ENCODE peak calls at places on chromosomes 16 and 17, in four cellular contexts. O is K562, J is HepG2, Y is H1. D is an unnamed sample.

GRCh38 chr17:46035112-46035818 is 36.2 kb downstream of the STH start:
- DNase-seq in O (no peak), J (no peak), Y (no peak), D (no peak)

GRCh38 chr17:57810740-57811632 is 38.9 kb downstream of the MRPS23 start:
- DNase-seq in O (no peak), J (peak), Y (no peak), D (no peak)

GRCh38 chr16:57484515-57485005 is 1.7 kb downstream of the DOK4 start:
- DNase-seq in O (no peak), J (no peak), Y (no peak), D (no peak)

GRCh38 chr17:39139137-39139516 is 12.3 kb downstream of the PLXDC1 start:
- DNase-seq in O (no peak), J (no peak), Y (no peak), D (no peak)

GRCh38 chr17:57242148-57242547 is 14.2 kb upstream of the MSI2 start:
- DNase-seq in O (no peak), J (no peak), Y (no peak), D (no peak)

GRCh38 chr17:3845361-3845753 is 689 bp downstream of the NCBP3 start:
- DNase-seq in O (peak), J (no peak), Y (no peak), D (no peak)

GRCh38 chr17:30372755-30373154 is 6.0 kb upstream of the CPD start:
- DNase-seq in O (peak), J (no peak), Y (no peak), D (no peak)

GRCh38 chr16:85175724-85176233 is 63.5 kb upstream of the CIBAR2 start:
- DNase-seq in O (no peak), J (no peak), Y (no peak), D (no peak)

GRCh38 chr17:58666858-58667267 is 25.0 kb downstream of the TEX14 start:
- DNase-seq in O (peak), J (no peak), Y (no peak), D (no peak)

GRCh38 chr17:37312137-37312923 is 63.5 kb upstream of the C17orf78 start:
- DNase-seq in O (no peak), J (no peak), Y (no peak), D (no peak)

GRCh38 chr17:8466466-8466865 is 30.8 kb downstream of the NDEL1 start:
- DNase-seq in O (no peak), J (no peak), Y (no peak), D (no peak)

GRCh38 chr16:130533-131173 is 7.8 kb downstream of the NPRL3 start:
- DNase-seq in O (no peak), J (no peak), Y (no peak), D (no peak)

GRCh38 chr16:90032664-90033346 is 13.5 kb upstream of the DBNDD1 start:
- DNase-seq in O (no peak), J (no peak), Y (no peak), D (no peak)

GRCh38 chr16:2836646-2837508 is 6.8 kb downstream of the ZG16B start:
- DNase-seq in O (no peak), J (no peak), Y (no peak), D (no peak)

GRCh38 chr16:12295395-12295794 is 318.9 kb downstream of the SNX29 start:
- DNase-seq in O (no peak), J (no peak), Y (no peak), D (no peak)

GRCh38 chr16:242281-242680 is 7.7 kb downstream of the FAM234A start:
- DNase-seq in O (no peak), J (no peak), Y (no peak), D (no peak)

GRCh38 chr17:80676564-80676963 is 131.9 kb downstream of the RPTOR start:
- DNase-seq in O (no peak), J (no peak), Y (no peak), D (no peak)

DNA sequence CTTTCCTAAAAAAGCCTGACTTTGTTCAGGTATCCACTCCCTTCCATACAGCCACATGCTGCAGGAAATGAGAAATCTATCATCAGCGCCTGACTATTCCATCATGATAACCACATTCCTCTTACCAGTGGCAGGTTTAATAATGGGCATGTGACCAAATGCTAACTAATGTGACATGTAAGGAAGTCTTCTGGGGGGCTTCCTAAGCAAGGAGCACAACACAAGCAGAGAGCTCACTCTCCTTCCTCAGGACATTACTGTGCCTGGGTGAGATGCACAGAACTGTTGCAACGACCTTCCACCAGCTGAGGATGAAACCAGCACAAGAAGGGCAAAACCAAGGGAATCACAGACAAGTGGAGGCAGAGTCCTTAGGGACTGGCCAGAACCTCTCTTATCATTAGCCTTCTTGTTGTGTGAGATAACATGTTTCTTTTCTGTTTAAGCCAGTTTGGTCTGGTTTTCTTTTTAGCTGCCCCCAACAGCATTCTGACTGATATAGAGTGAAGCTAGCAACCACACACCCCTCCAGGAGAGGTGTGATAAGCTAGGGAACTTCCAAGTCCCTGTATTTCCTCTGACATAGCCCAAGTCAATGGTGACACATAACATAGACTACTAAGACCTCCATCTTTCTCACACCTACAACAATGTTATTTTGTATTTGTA is 16.9 kb downstream of the MYO1D start:
- DNase-seq in O (peak), J (no peak), Y (no peak), D (no peak)
- TF ChIP-seq BRCA1 in O (no peak), J (no peak), Y (no peak), D (no peak)

DNA sequence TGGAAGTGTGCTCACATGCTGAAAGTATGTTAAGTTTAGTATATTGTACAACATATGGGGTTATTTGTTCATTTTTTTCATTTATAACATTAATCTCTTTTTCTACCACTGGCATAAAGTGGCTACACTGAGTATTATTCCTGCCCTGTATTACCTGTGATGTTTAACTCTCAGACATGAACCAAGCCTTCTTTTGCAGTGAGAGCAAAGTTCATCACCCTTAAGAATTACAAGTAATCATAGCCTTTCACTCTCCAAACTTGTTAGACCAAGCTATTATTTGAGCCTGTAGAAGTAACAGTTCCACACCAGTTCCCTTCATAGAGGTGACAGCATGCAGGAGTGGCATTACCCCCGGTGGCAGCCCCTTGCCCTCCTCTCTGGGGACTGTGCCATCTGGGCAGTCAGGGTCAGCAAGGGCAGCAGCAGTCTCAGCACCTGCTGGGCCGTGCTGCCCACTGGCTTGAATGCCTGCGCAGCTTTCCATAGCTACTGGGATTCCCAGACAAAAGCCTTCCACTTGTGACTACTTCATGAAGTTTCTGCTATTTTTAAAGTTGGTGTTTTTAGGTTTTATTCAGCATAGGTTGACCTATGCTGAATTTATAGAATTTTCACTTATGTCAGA is 71.3 kb downstream of the TMC6 start:
- DNase-seq in O (no peak), J (no peak), Y (no peak), D (no peak)
- TF ChIP-seq BRCA1 in O (no peak), J (no peak), Y (no peak), D (no peak)

DNA sequence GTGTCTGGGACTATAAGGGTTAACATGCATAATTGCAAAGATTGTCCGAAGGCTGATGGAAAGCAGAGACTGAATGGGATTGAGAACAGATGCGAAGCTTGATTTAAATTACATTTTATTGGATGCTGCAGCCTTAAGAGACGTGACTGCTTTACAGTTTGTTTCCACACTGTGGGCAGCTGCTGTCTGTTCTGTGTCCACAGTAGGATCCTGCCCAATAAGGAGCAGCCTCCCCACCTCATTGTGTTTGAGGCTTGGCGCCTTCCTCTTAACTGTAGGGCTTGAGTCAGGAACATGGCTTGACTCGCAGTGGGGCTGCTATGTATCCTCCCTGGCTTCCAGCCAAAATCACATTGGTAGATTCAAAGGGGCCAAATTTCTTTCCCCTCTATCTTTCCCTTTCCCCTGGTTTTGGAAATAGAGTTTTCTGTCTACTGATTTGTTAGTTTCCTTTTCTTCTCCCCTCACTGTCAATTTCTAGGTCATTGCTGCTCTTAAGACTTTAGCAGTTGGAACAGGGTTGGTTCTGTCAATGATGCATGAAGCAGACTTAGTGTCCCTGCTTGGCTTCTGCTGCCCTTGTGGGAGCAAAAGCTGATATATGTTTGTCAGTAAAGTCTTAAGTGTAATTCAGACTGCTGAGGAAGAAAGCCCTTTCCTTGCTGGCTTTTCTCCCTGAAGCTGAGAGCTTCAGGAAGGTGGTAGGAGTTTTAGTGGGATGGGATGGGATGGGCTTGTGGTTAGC is 5.1 kb upstream of the RARA start:
- DNase-seq in O (no peak), J (no peak), Y (no peak), D (no peak)
- TF ChIP-seq BRCA1 in O (no peak), J (no peak), Y (no peak), D (no peak)

DNA sequence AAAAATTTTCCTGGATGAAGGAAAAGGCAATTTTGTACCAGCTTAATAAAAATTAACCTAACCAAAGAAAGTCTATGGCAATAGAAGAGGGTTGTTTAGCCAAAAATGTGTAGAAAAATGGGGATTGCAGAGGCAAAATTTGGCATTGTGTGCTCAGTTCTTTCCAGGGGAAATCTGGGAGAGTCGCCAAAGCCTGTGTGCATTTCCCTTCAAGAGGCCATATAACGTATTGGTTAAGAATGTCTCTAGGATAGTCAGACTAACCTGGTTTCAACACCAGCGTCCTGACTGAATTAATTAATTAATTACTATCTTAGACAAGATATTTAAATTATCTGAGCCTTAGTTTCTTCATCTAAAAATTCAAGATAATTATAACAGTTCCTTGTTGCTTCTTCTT is 44.8 kb upstream of the HLF start:
- DNase-seq in O (no peak), J (no peak), Y (no peak), D (no peak)
- TF ChIP-seq BRCA1 in O (no peak), J (no peak), Y (no peak), D (no peak)

GRCh38 chr17:49191917-49192741 is 18.2 kb downstream of the GNGT2 start:
- DNase-seq in O (peak), J (peak), Y (peak), D (peak)

GRCh38 chr17:49195746-49196145 is 14.6 kb downstream of the GNGT2 start:
- DNase-seq in O (no peak), J (no peak), Y (no peak), D (no peak)

GRCh38 chr17:49194297-49194607 is 16.1 kb downstream of the GNGT2 start:
- DNase-seq in O (no peak), J (no peak), Y (no peak), D (no peak)

GRCh38 chr17:49191407-49191916 is 18.9 kb downstream of the GNGT2 start:
- DNase-seq in O (no peak), J (no peak), Y (no peak), D (no peak)

GRCh38 chr17:49193513-49194296 is 16.7 kb downstream of the GNGT2 start:
- DNase-seq in O (peak), J (no peak), Y (no peak), D (peak)
- TF ChIP-seq BRCA1 in O (no peak), J (no peak), Y (no peak), D (no peak)

DNA sequence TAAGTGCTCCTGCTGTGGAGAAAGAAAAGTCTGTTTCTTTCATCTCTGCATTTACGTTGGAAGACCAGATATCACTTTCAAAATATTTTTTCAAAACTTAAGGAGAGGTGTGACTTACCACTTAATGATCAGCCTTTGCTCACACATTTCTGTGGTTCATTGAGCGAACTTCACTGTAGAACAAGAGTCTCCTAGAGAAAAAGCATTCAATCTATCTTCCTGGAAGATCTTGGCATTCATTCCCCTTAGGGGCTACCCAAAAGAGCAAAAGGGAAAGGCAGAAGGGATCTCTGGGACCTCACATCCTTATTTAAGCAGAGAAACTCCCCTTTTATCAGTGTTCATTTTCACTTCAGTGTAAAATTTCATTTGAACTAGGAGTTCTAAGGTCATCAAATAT is 61.2 kb downstream of the HS3ST3A1 start:
- DNase-seq in O (no peak), J (no peak), Y (no peak), D (no peak)
- TF ChIP-seq BRCA1 in O (no peak), J (no peak), Y (no peak), D (no peak)

GRCh38 chr17:64992325-64992802 is 64.2 kb downstream of the GNA13 start:
- DNase-seq in O (no peak), J (peak), Y (no peak), D (no peak)
- TF ChIP-seq BRCA1 in O (no peak), J (no peak), Y (no peak), D (no peak)

DNA sequence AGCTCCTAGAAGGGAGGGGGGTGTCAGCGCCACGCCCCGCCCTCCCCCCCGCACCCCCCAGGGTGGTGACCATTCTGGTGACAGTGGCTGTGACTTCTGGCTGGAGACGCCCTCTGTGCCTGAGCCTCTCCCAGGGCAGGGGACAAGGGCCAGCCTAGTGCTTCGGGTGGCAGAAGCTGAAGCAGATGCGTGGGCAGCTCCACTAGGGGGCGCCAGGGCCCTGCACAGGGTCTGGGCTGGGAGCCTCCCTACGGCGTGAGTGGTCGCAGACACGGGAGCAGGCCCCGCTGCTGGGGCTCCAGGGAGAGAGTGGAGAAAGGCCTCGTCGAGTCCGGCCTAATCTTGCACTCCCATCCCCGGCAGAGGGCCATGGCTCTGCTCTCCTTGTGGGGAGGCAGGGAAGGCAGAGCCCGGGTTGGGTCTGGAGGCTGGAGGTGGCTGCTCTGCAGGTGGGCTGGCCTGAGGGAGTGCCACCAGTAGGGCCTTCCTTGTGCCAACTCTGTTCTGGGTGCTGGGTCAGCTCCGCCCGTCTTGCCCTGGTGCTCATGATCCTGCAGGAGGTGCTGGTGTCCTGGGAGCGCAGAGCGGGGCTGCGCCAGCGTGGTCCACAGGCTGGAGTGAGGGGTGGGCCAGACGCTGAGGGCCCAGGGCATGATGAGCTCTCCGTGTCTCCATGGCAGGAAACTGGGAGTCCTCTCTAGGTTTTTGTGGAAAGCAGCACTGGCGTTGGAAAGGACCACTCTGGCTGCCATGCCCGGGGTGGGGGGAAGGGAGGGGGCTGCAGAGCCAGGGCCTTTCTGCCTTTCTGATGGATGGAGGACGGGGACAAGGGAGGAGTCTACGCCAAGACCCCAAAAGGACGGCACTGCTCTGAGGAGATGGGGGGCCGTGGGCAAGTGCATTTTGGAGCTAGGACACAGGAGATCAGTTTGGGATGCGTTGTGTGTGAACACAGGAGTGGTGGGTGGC is 2.5 kb downstream of the CENPX start:
- DNase-seq in O (peak), J (peak), Y (no peak), D (no peak)
- TF ChIP-seq BRCA1 in O (no peak), J (no peak), Y (no peak), D (no peak)

GRCh38 chr16:54165174-54165911 is 121.2 kb downstream of the IRX3 start:
- DNase-seq in O (no peak), J (peak), Y (no peak), D (no peak)

GRCh38 chr16:54164789-54165173 is 121.8 kb downstream of the IRX3 start:
- DNase-seq in O (no peak), J (no peak), Y (no peak), D (no peak)

GRCh38 chr16:54165912-54166265 is 120.7 kb downstream of the IRX3 start:
- DNase-seq in O (no peak), J (peak), Y (no peak), D (no peak)

GRCh38 chr16:54169112-54169511 is 117.5 kb downstream of the IRX3 start:
- DNase-seq in O (no peak), J (no peak), Y (no peak), D (no peak)

DNA sequence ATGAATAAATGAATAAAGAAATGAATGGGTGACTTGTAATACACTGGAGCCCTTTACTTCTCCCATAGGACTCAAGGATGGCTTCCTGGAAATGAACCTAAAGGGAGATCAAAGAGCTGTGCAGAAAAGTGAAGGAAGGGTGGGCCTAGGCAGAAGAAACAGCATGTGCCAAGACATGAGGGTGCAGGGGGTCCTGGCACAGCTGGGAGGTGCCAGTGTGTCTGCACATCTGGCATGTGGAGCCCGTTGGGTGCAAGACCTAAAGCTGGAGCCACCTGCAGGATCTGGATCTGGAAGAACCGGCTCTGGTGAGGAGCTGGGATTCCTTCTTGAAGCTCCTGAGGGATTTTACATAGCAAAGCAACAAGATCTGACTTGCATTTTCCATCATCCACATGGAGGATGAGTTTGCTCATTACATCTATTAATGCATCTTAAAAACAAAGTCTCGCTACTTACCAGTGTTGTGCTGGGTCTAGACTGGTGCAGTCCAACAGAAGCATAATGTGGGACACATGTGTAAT is 120.2 kb downstream of the IRX3 start:
- DNase-seq in O (no peak), J (no peak), Y (no peak), D (no peak)
- TF ChIP-seq BRCA1 in O (no peak), J (no peak), Y (no peak), D (no peak)

DNA sequence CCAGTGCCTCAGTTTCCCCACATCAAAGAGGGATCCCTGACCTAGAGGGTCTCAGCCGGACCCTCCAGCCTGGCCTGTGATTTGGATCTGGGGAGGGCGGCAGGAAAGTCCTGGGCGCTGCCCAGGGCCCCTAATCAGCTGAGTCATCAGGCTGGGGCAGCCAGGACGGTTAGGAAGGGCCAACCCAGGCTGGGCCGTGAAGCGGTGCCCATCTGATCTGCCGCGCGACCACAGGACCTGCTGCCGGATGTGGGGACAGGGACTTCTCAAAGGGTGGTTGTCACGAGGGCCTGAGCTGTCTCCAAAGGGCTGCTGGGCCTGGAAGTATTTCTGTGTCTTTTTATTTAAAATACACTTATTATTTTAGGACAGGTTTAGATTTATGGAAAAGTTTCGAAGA is 4.4 kb downstream of the TPSAB1 start:
- DNase-seq in O (no peak), J (no peak), Y (no peak), D (no peak)
- TF ChIP-seq BRCA1 in O (no peak), J (no peak), Y (no peak), D (no peak)

D was measured in GM12878.